ENCODE peak calls at places on chromosome 3, in nine cellular contexts. R is GM12865, J is choroid plexus epithelial cell, B is AG04449, X is endothelial cell of umbilical vein, L is heart right ventricle, S is HCT116, I is heart left ventricle, Y is fibroblast of the aortic adventitia. O is an unnamed sample.

GRCh38 chr3:7469866-7470265 is 609.0 kb downstream of the GRM7 start:
- DNase-seq in Y (no peak), L (no peak), J (no peak), S (no peak), X (no peak), B (no peak), R (no peak), I (no peak), O (no peak)

GRCh38 chr3:150874666-150875219 is 30.5 kb downstream of the MINDY4B start:
- DNase-seq in Y (peak), R (no peak), X (no peak), B (no peak), S (no peak), J (peak), I (no peak), L (no peak), O (peak)

GRCh38 chr3:33044676-33045075 is 52.3 kb downstream of the GLB1 start:
- DNase-seq in Y (no peak), S (no peak), I (no peak), R (peak), X (no peak), B (no peak), L (no peak), J (no peak), O (no peak)

GRCh38 chr3:144777941-144778340 is 806.3 kb downstream of the DIPK2A start:
- DNase-seq in Y (no peak), J (no peak), S (no peak), I (no peak), X (peak), L (no peak), B (no peak), R (no peak), O (no peak)

GRCh38 chr3:100107227-100107626 is 7.1 kb downstream of the FILIP1L start:
- DNase-seq in J (no peak), R (no peak), Y (no peak), S (no peak), I (no peak), B (no peak), X (no peak), L (no peak), O (no peak)

GRCh38 chr3:151091685-151092352 is 6.4 kb downstream of the MED12L start:
- DNase-seq in X (no peak), J (no peak), R (peak), Y (peak), L (no peak), B (no peak), S (no peak), I (no peak), O (no peak)

GRCh38 chr3:108528459-108529231 is 18.2 kb upstream of the MYH15 start:
- DNase-seq in L (peak), I (no peak), R (peak), S (no peak), J (peak), B (no peak), Y (no peak), X (no peak), O (no peak)

GRCh38 chr3:136856665-136857064 is 5.3 kb upstream of the NCK1 start:
- DNase-seq in Y (no peak), S (no peak), I (no peak), J (no peak), X (no peak), R (no peak), B (no peak), L (no peak), O (no peak)

GRCh38 chr3:102378216-102378615 is 56.6 kb upstream of the ZPLD1 start:
- DNase-seq in I (no peak), S (no peak), R (no peak), Y (no peak), J (no peak), X (no peak), B (no peak), L (no peak), O (no peak)

GRCh38 chr3:27310693-27311092 is 58.5 kb downstream of the NEK10 start:
- DNase-seq in Y (no peak), L (no peak), B (no peak), I (no peak), X (no peak), R (no peak), S (peak), J (no peak), O (no peak)

GRCh38 chr3:137259709-137260108 is 301.9 kb downstream of the IL20RB start:
- DNase-seq in I (peak), R (no peak), Y (no peak), J (no peak), L (no peak), X (no peak), B (no peak), S (no peak), O (no peak)

GRCh38 chr3:25664066-25664809 is 469 bp downstream of the TOP2B start:
- DNase-seq in L (peak), I (peak), J (peak), S (peak), X (peak), R (no peak), B (no peak), Y (peak), O (peak)

GRCh38 chr3:82144811-82145210 is 383.4 kb upstream of the GBE1 start:
- DNase-seq in B (no peak), L (no peak), R (no peak), J (no peak), Y (no peak), S (no peak), X (no peak), I (no peak), O (no peak)

GRCh38 chr3:197847866-197848401 is 56.9 kb downstream of the LRCH3 start:
- DNase-seq in I (no peak), L (no peak), X (peak), J (peak), B (no peak), Y (peak), R (peak), S (no peak), O (no peak)

GRCh38 chr3:152056987-152057386 is 183.5 kb downstream of the SUCNR1 start:
- DNase-seq in X (no peak), B (no peak), I (no peak), R (no peak), L (no peak), S (no peak), J (no peak), Y (no peak), O (no peak)

GRCh38 chr3:178513539-178514410 is 22.5 kb upstream of the KCNMB2 start:
- DNase-seq in S (no peak), J (no peak), R (peak), B (no peak), X (peak), L (peak), Y (no peak), I (no peak), O (peak)

GRCh38 chr3:68306571-68306970 is 625.8 kb downstream of the TAFA4 start:
- DNase-seq in S (no peak), I (no peak), Y (no peak), L (no peak), R (peak), B (no peak), X (no peak), J (no peak), O (peak)

GRCh38 chr3:119301662-119302061 is 7.5 kb downstream of the ARHGAP31 start:
- DNase-seq in L (no peak), R (no peak), B (no peak), J (no peak), Y (no peak), S (no peak), I (no peak), X (no peak), O (no peak)

GRCh38 chr3:196726788-196727675 is 12.6 kb upstream of the PAK2 start:
- DNase-seq in X (peak), B (no peak), Y (peak), R (peak), I (no peak), J (peak), L (no peak), S (no peak), O (peak)

GRCh38 chr3:171810278-171811058 is at the start of gene PLD1:
- DNase-seq in I (peak), L (peak), Y (peak), J (peak), S (peak), B (no peak), R (peak), X (peak), O (peak)

GRCh38 chr3:66497288-66497972 is 3.4 kb downstream of the LRIG1 start:
- DNase-seq in Y (no peak), I (no peak), B (no peak), S (no peak), J (no peak), L (no peak), X (no peak), R (no peak), O (no peak)
- H3K4me3 ChIP-seq in Y (no peak), I (peak), B (no peak), S (no peak), J (no peak), L (no peak), X (no peak), R (no peak), O (no peak)

GRCh38 chr3:44557074-44557473 is 2.1 kb downstream of the ZKSCAN7 start:
- DNase-seq in Y (no peak), J (no peak), X (no peak), R (no peak), S (no peak), B (no peak), I (no peak), L (no peak), O (no peak)

GRCh38 chr3:44555753-44556152 is 760 bp downstream of the ZKSCAN7 start:
- DNase-seq in L (no peak), I (no peak), B (no peak), Y (no peak), R (peak), X (no peak), J (peak), S (no peak), O (no peak)

GRCh38 chr3:44554626-44555592 is at the start of gene ZKSCAN7:
- DNase-seq in Y (peak), S (no peak), B (no peak), X (peak), L (peak), R (peak), J (peak), I (peak), O (peak)
- TF ChIP-seq CTCF in Y (peak), S (no peak), B (no peak), X (no peak), L (peak), R (no peak), J (no peak), I (peak), O (no peak)

GRCh38 chr3:170179444-170179843 is 2.1 kb downstream of the PHC3 start:
- DNase-seq in R (no peak), J (no peak), I (no peak), Y (no peak), X (no peak), S (no peak), B (no peak), L (no peak), O (no peak)
- H3K4me3 ChIP-seq in R (peak), J (peak), I (peak), Y (peak), X (peak), S (no peak), B (peak), L (no peak), O (peak)

DNA sequence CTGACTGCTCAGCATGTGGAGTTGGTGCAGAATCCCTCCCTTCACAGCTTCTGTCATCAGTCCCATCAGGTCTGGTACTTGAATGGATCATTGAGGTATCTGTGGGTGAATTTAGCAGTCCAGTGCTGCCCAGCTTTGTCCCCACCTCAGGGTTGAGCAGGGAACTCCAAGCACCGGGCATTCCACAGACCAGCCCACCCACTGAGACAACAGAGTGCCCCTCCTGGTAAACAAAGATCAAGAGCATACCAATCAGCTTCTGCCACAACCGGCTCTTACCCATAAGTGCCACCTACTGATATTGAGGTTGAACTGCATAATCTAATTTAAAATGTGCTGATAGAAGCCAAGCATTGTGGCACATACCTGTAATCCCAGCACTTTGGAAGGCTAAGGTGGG is 57.1 kb upstream of the FXR1 start:
- DNase-seq in L (no peak), S (peak), J (peak), I (no peak), X (peak), R (peak), B (no peak), Y (peak), O (peak)
- TF ChIP-seq CTCF in L (no peak), S (peak), J (peak), I (no peak), X (no peak), R (peak), B (no peak), Y (peak), O (peak)

DNA sequence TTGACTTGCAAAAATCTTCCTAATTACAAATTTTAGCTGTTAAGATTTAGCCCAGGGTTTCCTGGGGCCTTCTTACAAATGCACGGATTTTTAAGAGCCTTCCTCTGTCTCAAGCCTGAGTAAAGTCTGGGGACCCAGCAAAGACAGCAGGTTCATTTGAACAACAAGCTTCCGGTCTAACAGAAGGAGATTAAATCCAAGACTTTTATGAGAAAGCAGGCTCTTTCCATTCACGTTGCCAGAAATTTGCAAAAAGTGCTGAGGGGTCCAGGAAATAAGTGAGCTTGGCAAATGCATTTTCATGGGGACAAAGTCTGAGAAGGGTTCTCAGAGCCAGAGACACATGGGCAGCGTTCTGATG is 115.6 kb upstream of the ARHGEF3 start:
- DNase-seq in B (no peak), R (no peak), L (no peak), X (no peak), Y (no peak), I (no peak), J (no peak), S (no peak), O (no peak)
- H3K4me3 ChIP-seq in B (no peak), R (no peak), L (no peak), X (no peak), Y (no peak), I (no peak), J (no peak), S (no peak), O (no peak)

GRCh38 chr3:188298585-188298984 is 144.6 kb downstream of the LPP start:
- DNase-seq in J (no peak), L (no peak), X (peak), I (no peak), B (no peak), Y (peak), R (no peak), S (no peak), O (no peak)

GRCh38 chr3:188299068-188299467 is 145.1 kb downstream of the LPP start:
- DNase-seq in L (no peak), S (no peak), J (no peak), Y (no peak), X (no peak), R (no peak), B (no peak), I (no peak), O (no peak)

GRCh38 chr3:188299713-188300112 is 145.8 kb downstream of the LPP start:
- DNase-seq in L (no peak), J (no peak), R (no peak), B (no peak), Y (no peak), S (no peak), I (no peak), X (no peak), O (no peak)

GRCh38 chr3:188303286-188303799 is 149.4 kb downstream of the LPP start:
- DNase-seq in I (no peak), X (no peak), L (no peak), J (no peak), R (no peak), B (no peak), Y (no peak), S (no peak), O (no peak)

DNA sequence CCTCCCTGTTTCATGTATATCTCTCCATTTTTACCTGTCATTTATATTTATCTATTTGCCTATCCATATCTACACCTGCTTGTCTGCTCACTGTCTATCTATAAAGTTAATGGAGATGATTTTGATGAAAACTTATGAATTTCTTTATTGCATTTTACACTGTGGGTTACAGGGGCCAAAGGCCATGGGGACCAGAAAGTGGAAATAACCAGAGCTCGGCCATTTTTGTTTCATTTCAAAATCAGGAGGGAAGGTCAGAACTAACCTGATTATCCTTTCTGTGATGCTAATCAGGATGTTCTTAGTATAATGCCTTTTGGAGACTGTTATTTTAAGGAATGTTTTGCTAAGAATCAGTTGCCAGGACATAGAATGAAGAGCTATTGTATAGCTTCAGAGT is 147.2 kb downstream of the LPP start:
- DNase-seq in J (no peak), B (no peak), R (no peak), X (no peak), L (no peak), S (no peak), Y (no peak), I (no peak), O (no peak)
- TF ChIP-seq CTCF in J (no peak), B (no peak), R (no peak), X (no peak), L (no peak), S (no peak), Y (no peak), I (no peak), O (no peak)